ENCODE peak calls at places on chromosome 16, in seven cellular contexts. A is suprapubic skin, V is HAP-1, M is left ventricle myocardium inferior, H is GM23248, K is fibroblast of lung, U is IMR-90. Z is an unnamed sample.
A peak's percentile ranks its signal among the peaks of the same experiment; 100 is the strongest.

GRCh38 chr16:29148867-29149272 is 164.0 kb downstream of the LAT start:
- DNase-seq in H (no peak), M (peak; percentile 47), K (no peak), U (no peak), A (no peak), V (no peak), Z (peak; percentile 85)

GRCh38 chr16:4309833-4310266 is 6.0 kb upstream of the GLIS2 start:
- DNase-seq in V (no peak), K (peak; percentile 83), M (peak; percentile 54), H (peak; percentile 70), U (peak; percentile 93), A (no peak), Z (peak; percentile 78)

GRCh38 chr16:17228048-17228707 is 242.6 kb downstream of the XYLT1 start:
- DNase-seq in M (no peak), A (no peak), H (no peak), U (no peak), K (no peak), V (no peak), Z (no peak)

GRCh38 chr16:23874613-23875294 is 39.0 kb downstream of the PRKCB start:
- DNase-seq in H (peak; percentile 46), M (no peak), V (no peak), K (peak; percentile 5), U (no peak), A (no peak), Z (no peak)

GRCh38 chr16:69482410-69482951 is 58.1 kb downstream of the CYB5B start:
- DNase-seq in H (peak; percentile 89), K (peak; percentile 81), M (peak; percentile 72), U (peak; percentile 27), V (peak; percentile 74), A (peak; percentile 89), Z (peak; percentile 89)

GRCh38 chr16:24685539-24686432 is 43.7 kb upstream of the TNRC6A start:
- DNase-seq in H (peak; percentile 84), K (peak; percentile 76), M (peak; percentile 53), U (peak; percentile 82), V (peak; percentile 31), A (no peak), Z (peak; percentile 86)

GRCh38 chr16:81610144-81610842 is 165.7 kb downstream of the CMIP start:
- DNase-seq in U (peak; percentile 84), M (peak; percentile 81), A (no peak), V (no peak), H (peak; percentile 97), K (peak; percentile 75), Z (peak; percentile 90)

GRCh38 chr16:31807086-31807485 is 66.5 kb upstream of the ZNF267 start:
- DNase-seq in V (no peak), M (no peak), K (no peak), H (no peak), U (no peak), A (no peak), Z (no peak)

GRCh38 chr16:85019659-85020245 is 7.8 kb upstream of the KIAA0513 start:
- DNase-seq in V (no peak), A (no peak), U (no peak), K (no peak), H (peak; percentile 38), M (no peak), Z (peak; percentile 86)

GRCh38 chr16:86569843-86570447 is 3.3 kb downstream of the FOXC2 start:
- DNase-seq in U (no peak), M (no peak), A (no peak), H (no peak), V (no peak), K (no peak), Z (no peak)

GRCh38 chr16:71439531-71439930 is 2.3 kb downstream of the TLE7 start:
- DNase-seq in M (no peak), V (no peak), U (no peak), A (no peak), K (no peak), H (peak; percentile 18), Z (no peak)

GRCh38 chr16:87924041-87924851 is 12.1 kb downstream of the CA5A start:
- DNase-seq in M (no peak), K (no peak), U (no peak), H (no peak), V (no peak), A (no peak), Z (no peak)

GRCh38 chr16:26204138-26204537 is 512.4 kb downstream of the HS3ST4 start:
- DNase-seq in U (no peak), K (no peak), A (no peak), M (no peak), H (no peak), V (no peak), Z (no peak)

GRCh38 chr16:85424260-85425060 is 188.7 kb upstream of the GSE1 start:
- DNase-seq in K (no peak), V (no peak), U (no peak), A (no peak), H (no peak), M (peak; percentile 7), Z (no peak)

GRCh38 chr16:84917492-84917891 is 93.8 kb downstream of the ZDHHC7 start:
- DNase-seq in V (no peak), U (no peak), A (no peak), K (no peak), H (no peak), M (no peak), Z (no peak)

GRCh38 chr16:83200005-83200779 is 573.4 kb downstream of the CDH13 start:
- DNase-seq in M (no peak), U (peak; percentile 22), H (peak; percentile 68), K (no peak), V (no peak), A (no peak), Z (peak; percentile 58)

GRCh38 chr16:7148606-7149005 is 184.0 kb upstream of the RBFOX1 start:
- DNase-seq in H (no peak), K (no peak), A (no peak), U (no peak), V (no peak), M (no peak), Z (no peak)

GRCh38 chr16:54930034-54930938 is at the start of gene IRX5:
- DNase-seq in A (peak; percentile 97), H (peak; percentile 98), U (peak; percentile 81), K (peak; percentile 67), M (peak; percentile 91), V (peak; percentile 95), Z (peak; percentile 94)

GRCh38 chr16:23835390-23836077 is at the start of gene PRKCB:
- DNase-seq in V (peak; percentile 49), M (peak; percentile 70), K (peak; percentile 49), H (peak; percentile 62), A (peak; percentile 83), U (peak; percentile 14), Z (peak; percentile 90)

GRCh38 chr16:14350081-14350480 is 279.0 kb downstream of the MRTFB start:
- DNase-seq in A (no peak), H (no peak), K (no peak), M (no peak), U (no peak), V (no peak), Z (no peak)

GRCh38 chr16:586645-587590 is 2.9 kb upstream of the RAB40C start:
- DNase-seq in H (peak; percentile 27), M (no peak), U (no peak), V (no peak), K (peak; percentile 42), A (no peak), Z (peak; percentile 75)

GRCh38 chr16:66064811-66065530 is 301.5 kb upstream of the CDH5 start:
- DNase-seq in M (no peak), U (no peak), A (no peak), H (no peak), K (no peak), V (no peak), Z (no peak)

GRCh38 chr16:46853713-46854443 is 22.9 kb upstream of the C16orf87 start:
- DNase-seq in V (peak; percentile 63), A (peak; percentile 82), H (peak; percentile 74), U (peak; percentile 69), K (peak; percentile 74), M (peak; percentile 71), Z (peak; percentile 85)

DNA sequence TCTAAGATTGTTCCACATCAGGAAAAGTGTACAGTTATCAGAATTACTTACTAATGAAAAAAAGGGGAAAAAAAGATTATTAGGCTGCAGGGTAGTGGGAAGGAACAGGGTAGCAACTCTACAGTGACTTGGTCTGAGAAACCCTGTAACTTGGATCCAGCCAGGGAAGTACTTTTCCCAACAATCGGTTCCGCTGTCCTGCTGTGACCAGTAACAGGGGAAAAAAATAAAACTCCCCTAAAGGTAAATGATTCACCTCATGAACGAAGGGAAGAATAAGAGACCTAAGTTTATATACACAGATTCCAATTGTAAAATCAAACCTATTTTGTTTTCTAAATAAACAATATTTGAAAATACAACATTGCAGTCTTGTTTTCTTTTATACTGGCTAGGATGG is 189.9 kb downstream of the WWOX start:
- DNase-seq in V (no peak), A (no peak), M (no peak), U (no peak), H (no peak), K (no peak), Z (no peak)
- H3K4me1 ChIP-seq in V (no peaks in the 10 kb centered on the region), A (peaks cover 35% of the 10 kb centered on the region), M (no peaks in the 10 kb centered on the region), U (no peaks in the 10 kb centered on the region), H (no peaks in the 10 kb centered on the region), K (no peaks in the 10 kb centered on the region), Z (no peaks in the 10 kb centered on the region)

GRCh38 chr16:56643833-56644232 is 5.4 kb downstream of the MT1A start:
- DNase-seq in K (no peak), V (no peak), A (no peak), U (no peak), M (no peak), H (no peak), Z (no peak)
- H3K27me3 ChIP-seq in K (peaks cover 21% of the 10 kb centered on the region), V (no peaks in the 10 kb centered on the region), A (peaks cover 22% of the 10 kb centered on the region), U (peaks cover 91% of the 10 kb centered on the region), M (peaks cover 86% of the 10 kb centered on the region), H (peaks cover 12% of the 10 kb centered on the region), Z (no peaks in the 10 kb centered on the region)

DNA sequence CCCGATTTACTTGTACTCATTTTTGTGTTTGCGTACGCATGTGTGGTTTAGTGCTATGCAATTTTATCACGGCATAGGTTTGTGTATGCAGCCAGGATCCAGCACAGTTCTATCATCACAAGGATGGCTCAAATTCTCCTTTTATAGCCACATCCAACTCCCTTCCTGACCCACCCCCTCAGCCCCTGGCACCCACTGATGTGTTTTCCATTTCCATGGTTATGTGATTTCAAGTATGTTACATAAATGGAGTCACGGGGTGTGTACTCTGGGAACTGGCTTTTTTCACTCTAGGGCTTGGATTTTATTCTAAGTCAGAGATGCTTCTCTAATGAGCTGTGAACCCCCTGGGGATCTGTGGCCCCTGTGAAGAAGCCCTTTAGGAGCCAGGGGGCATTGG is 16.8 kb downstream of the IL4R start:
- DNase-seq in K (peak; percentile 94), M (peak; percentile 62), V (no peak), H (peak; percentile 96), U (peak; percentile 98), A (peak; percentile 85), Z (peak; percentile 86)
- H3K4me1 ChIP-seq in K (peaks cover 22% of the 10 kb centered on the region), M (peaks cover 72% of the 10 kb centered on the region), V (no peaks in the 10 kb centered on the region), H (peaks cover 39% of the 10 kb centered on the region), U (peaks cover 38% of the 10 kb centered on the region), A (peaks cover 44% of the 10 kb centered on the region), Z (peaks cover 5% of the 10 kb centered on the region)

GRCh38 chr16:67148656-67149275 is 2.0 kb downstream of the B3GNT9 start:
- DNase-seq in K (no peak), U (no peak), M (no peak), H (no peak), V (no peak), A (no peak), Z (no peak)

GRCh38 chr16:67150058-67150832 is 553 bp downstream of the B3GNT9 start:
- DNase-seq in V (no peak), M (peak; percentile 56), H (peak; percentile 90), K (peak; percentile 84), U (peak; percentile 55), A (no peak), Z (peak; percentile 91)

GRCh38 chr16:67148221-67148620 is 2.6 kb downstream of the B3GNT9 start:
- DNase-seq in H (no peak), V (no peak), K (no peak), U (no peak), M (no peak), A (no peak), Z (no peak)

GRCh38 chr16:67150833-67151396 is at the start of gene B3GNT9:
- DNase-seq in H (peak; percentile 97), U (peak; percentile 66), A (no peak), V (no peak), K (peak; percentile 81), M (peak; percentile 82), Z (peak; percentile 95)

GRCh38 chr16:67149276-67150057 is 1.3 kb downstream of the B3GNT9 start:
- DNase-seq in U (no peak), M (no peak), A (no peak), V (no peak), H (no peak), K (no peak), Z (no peak)
- H3K27me3 ChIP-seq in U (no peaks in the 10 kb centered on the region), M (peaks cover 12% of the 10 kb centered on the region), A (no peaks in the 10 kb centered on the region), V (no peaks in the 10 kb centered on the region), H (no peaks in the 10 kb centered on the region), K (no peaks in the 10 kb centered on the region), Z (no peaks in the 10 kb centered on the region)